ENCODE peak calls at places on chromosomes 11 and 22, in eight cellular contexts. One of them, this sample, is unnamed.

GRCh38 chr22:30079952-30080533 is at the start of gene HORMAD2:
- DNase-seq in brain microvascular endothelial cell: peak
- DNase-seq in HCT116: no peak
- DNase-seq in endodermal cell: peak
- DNase-seq in thoracic aorta: no peak
- DNase-seq in pancreas: no peak
- DNase-seq in hepatocyte: peak
- DNase-seq in fibroblast of lung: peak
- DNase-seq in this sample: no peak

GRCh38 chr11:108748971-108749370 is 84.1 kb downstream of the DDX10 start:
- DNase-seq in brain microvascular endothelial cell: peak
- DNase-seq in HCT116: no peak
- DNase-seq in endodermal cell: no peak
- DNase-seq in thoracic aorta: no peak
- DNase-seq in pancreas: no peak
- DNase-seq in hepatocyte: no peak
- DNase-seq in fibroblast of lung: no peak
- DNase-seq in this sample: no peak

GRCh38 chr11:94141511-94142307 is 13.1 kb downstream of the PANX1 start:
- DNase-seq in brain microvascular endothelial cell: no peak
- DNase-seq in HCT116: no peak
- DNase-seq in endodermal cell: peak
- DNase-seq in thoracic aorta: no peak
- DNase-seq in pancreas: no peak
- DNase-seq in hepatocyte: no peak
- DNase-seq in fibroblast of lung: no peak
- DNase-seq in this sample: no peak

GRCh38 chr11:76212086-76213035 is 6.1 kb upstream of the WNT11 start:
- DNase-seq in brain microvascular endothelial cell: no peak
- DNase-seq in HCT116: no peak
- DNase-seq in endodermal cell: no peak
- DNase-seq in thoracic aorta: no peak
- DNase-seq in pancreas: no peak
- DNase-seq in hepatocyte: no peak
- DNase-seq in fibroblast of lung: no peak
- DNase-seq in this sample: no peak

GRCh38 chr11:126137146-126137545 is 74.3 kb downstream of the RPUSD4 start:
- DNase-seq in brain microvascular endothelial cell: no peak
- DNase-seq in HCT116: no peak
- DNase-seq in endodermal cell: no peak
- DNase-seq in thoracic aorta: no peak
- DNase-seq in pancreas: no peak
- DNase-seq in hepatocyte: no peak
- DNase-seq in fibroblast of lung: no peak
- DNase-seq in this sample: no peak

GRCh38 chr22:20420157-20420842 is 17.3 kb downstream of the SCARF2 start:
- DNase-seq in brain microvascular endothelial cell: no peak
- DNase-seq in HCT116: no peak
- DNase-seq in endodermal cell: no peak
- DNase-seq in thoracic aorta: no peak
- DNase-seq in pancreas: no peak
- DNase-seq in hepatocyte: no peak
- DNase-seq in fibroblast of lung: no peak
- DNase-seq in this sample: no peak

GRCh38 chr11:105130189-105130813 is 9.3 kb downstream of the CARD18 start:
- DNase-seq in brain microvascular endothelial cell: no peak
- DNase-seq in HCT116: no peak
- DNase-seq in endodermal cell: no peak
- DNase-seq in thoracic aorta: no peak
- DNase-seq in pancreas: no peak
- DNase-seq in hepatocyte: no peak
- DNase-seq in fibroblast of lung: no peak
- DNase-seq in this sample: no peak

GRCh38 chr11:73334244-73335203 is 26.4 kb downstream of the ARHGEF17 start:
- DNase-seq in brain microvascular endothelial cell: peak
- DNase-seq in HCT116: peak
- DNase-seq in endodermal cell: peak
- DNase-seq in thoracic aorta: peak
- DNase-seq in pancreas: no peak
- DNase-seq in hepatocyte: peak
- DNase-seq in fibroblast of lung: peak
- DNase-seq in this sample: no peak

GRCh38 chr11:64869571-64870175 is 8.7 kb downstream of the EHD1 start:
- DNase-seq in brain microvascular endothelial cell: no peak
- DNase-seq in HCT116: no peak
- DNase-seq in endodermal cell: peak
- DNase-seq in thoracic aorta: no peak
- DNase-seq in pancreas: no peak
- DNase-seq in hepatocyte: no peak
- DNase-seq in fibroblast of lung: no peak
- DNase-seq in this sample: no peak

GRCh38 chr11:15150507-15150906 is 35.8 kb downstream of the INSC start:
- DNase-seq in brain microvascular endothelial cell: no peak
- DNase-seq in HCT116: no peak
- DNase-seq in endodermal cell: no peak
- DNase-seq in thoracic aorta: no peak
- DNase-seq in pancreas: no peak
- DNase-seq in hepatocyte: no peak
- DNase-seq in fibroblast of lung: no peak
- DNase-seq in this sample: no peak

GRCh38 chr22:50569041-50569459 is 6.3 kb upstream of the SYCE3 start:
- DNase-seq in brain microvascular endothelial cell: no peak
- DNase-seq in HCT116: no peak
- DNase-seq in endodermal cell: no peak
- DNase-seq in thoracic aorta: no peak
- DNase-seq in pancreas: peak
- DNase-seq in hepatocyte: peak
- DNase-seq in fibroblast of lung: no peak
- DNase-seq in this sample: peak

GRCh38 chr11:19181673-19182261 is 20.0 kb downstream of the CSRP3 start:
- DNase-seq in brain microvascular endothelial cell: no peak
- DNase-seq in HCT116: no peak
- DNase-seq in endodermal cell: no peak
- DNase-seq in thoracic aorta: no peak
- DNase-seq in pancreas: no peak
- DNase-seq in hepatocyte: no peak
- DNase-seq in fibroblast of lung: no peak
- DNase-seq in this sample: no peak

GRCh38 chr11:17611049-17611448 is 64.0 kb downstream of the OTOG start:
- DNase-seq in brain microvascular endothelial cell: no peak
- DNase-seq in HCT116: no peak
- DNase-seq in endodermal cell: no peak
- DNase-seq in thoracic aorta: no peak
- DNase-seq in pancreas: no peak
- DNase-seq in hepatocyte: no peak
- DNase-seq in fibroblast of lung: no peak
- DNase-seq in this sample: no peak

GRCh38 chr11:82046778-82047177 is 686.9 kb downstream of the FAM181B start:
- DNase-seq in brain microvascular endothelial cell: peak
- DNase-seq in HCT116: no peak
- DNase-seq in endodermal cell: no peak
- DNase-seq in thoracic aorta: no peak
- DNase-seq in pancreas: no peak
- DNase-seq in hepatocyte: peak
- DNase-seq in fibroblast of lung: peak
- DNase-seq in this sample: no peak

GRCh38 chr22:46057762-46058420 is 80.9 kb upstream of the WNT7B start:
- DNase-seq in brain microvascular endothelial cell: no peak
- DNase-seq in HCT116: no peak
- DNase-seq in endodermal cell: peak
- DNase-seq in thoracic aorta: no peak
- DNase-seq in pancreas: peak
- DNase-seq in hepatocyte: no peak
- DNase-seq in fibroblast of lung: peak
- DNase-seq in this sample: peak
- H3K4me3 ChIP-seq in brain microvascular endothelial cell: no peak
- H3K4me3 ChIP-seq in HCT116: no peak
- H3K4me3 ChIP-seq in endodermal cell: no peak
- H3K4me3 ChIP-seq in thoracic aorta: peak
- H3K4me3 ChIP-seq in pancreas: peak
- H3K4me3 ChIP-seq in hepatocyte: no peak
- H3K4me3 ChIP-seq in fibroblast of lung: peak
- H3K4me3 ChIP-seq in this sample: no peak

GRCh38 chr11:117814766-117815261 is 9.7 kb downstream of the FXYD2 start:
- DNase-seq in brain microvascular endothelial cell: no peak
- DNase-seq in HCT116: no peak
- DNase-seq in endodermal cell: peak
- DNase-seq in thoracic aorta: no peak
- DNase-seq in pancreas: peak
- DNase-seq in hepatocyte: peak
- DNase-seq in fibroblast of lung: no peak
- DNase-seq in this sample: peak
- H3K27ac ChIP-seq in brain microvascular endothelial cell: no peak
- H3K27ac ChIP-seq in HCT116: no peak
- H3K27ac ChIP-seq in endodermal cell: peak
- H3K27ac ChIP-seq in thoracic aorta: no peak
- H3K27ac ChIP-seq in pancreas: peak
- H3K27ac ChIP-seq in hepatocyte: peak
- H3K27ac ChIP-seq in fibroblast of lung: no peak
- H3K27ac ChIP-seq in this sample: peak

GRCh38 chr11:95414217-95414616 is 183.2 kb upstream of the SESN3 start:
- DNase-seq in brain microvascular endothelial cell: no peak
- DNase-seq in HCT116: no peak
- DNase-seq in endodermal cell: no peak
- DNase-seq in thoracic aorta: no peak
- DNase-seq in pancreas: no peak
- DNase-seq in hepatocyte: no peak
- DNase-seq in fibroblast of lung: no peak
- DNase-seq in this sample: no peak

GRCh38 chr11:95415837-95416288 is 184.9 kb upstream of the SESN3 start:
- DNase-seq in brain microvascular endothelial cell: no peak
- DNase-seq in HCT116: no peak
- DNase-seq in endodermal cell: no peak
- DNase-seq in thoracic aorta: no peak
- DNase-seq in pancreas: no peak
- DNase-seq in hepatocyte: peak
- DNase-seq in fibroblast of lung: no peak
- DNase-seq in this sample: no peak

GRCh38 chr11:95418916-95419315 is 187.9 kb upstream of the SESN3 start:
- DNase-seq in brain microvascular endothelial cell: no peak
- DNase-seq in HCT116: no peak
- DNase-seq in endodermal cell: no peak
- DNase-seq in thoracic aorta: no peak
- DNase-seq in pancreas: no peak
- DNase-seq in hepatocyte: no peak
- DNase-seq in fibroblast of lung: no peak
- DNase-seq in this sample: no peak

GRCh38 chr11:95419915-95420314 is 188.9 kb upstream of the SESN3 start:
- DNase-seq in brain microvascular endothelial cell: peak
- DNase-seq in HCT116: no peak
- DNase-seq in endodermal cell: no peak
- DNase-seq in thoracic aorta: no peak
- DNase-seq in pancreas: no peak
- DNase-seq in hepatocyte: peak
- DNase-seq in fibroblast of lung: peak
- DNase-seq in this sample: no peak

DNA sequence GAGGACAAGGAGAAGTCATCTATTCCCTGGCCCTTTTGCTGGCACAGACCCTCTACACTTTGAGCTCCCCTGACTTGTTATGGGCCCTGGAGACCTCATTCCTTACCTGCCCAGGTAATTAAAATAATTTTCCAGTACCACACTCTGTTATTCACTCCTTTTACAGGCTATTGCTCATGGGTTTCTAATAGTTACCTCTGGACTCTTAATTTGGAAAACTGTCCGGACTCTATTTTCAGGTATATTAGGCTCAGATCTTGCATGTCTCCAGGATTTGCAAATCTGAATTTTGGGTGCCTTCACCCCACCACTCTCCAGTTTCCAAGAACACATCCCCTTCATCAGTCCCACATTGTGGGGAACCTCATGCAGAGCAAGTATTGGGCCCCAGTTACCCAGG is 186.8 kb upstream of the SESN3 start:
- DNase-seq in brain microvascular endothelial cell: no peak
- DNase-seq in HCT116: no peak
- DNase-seq in endodermal cell: no peak
- DNase-seq in thoracic aorta: no peak
- DNase-seq in pancreas: no peak
- DNase-seq in hepatocyte: no peak
- DNase-seq in fibroblast of lung: no peak
- DNase-seq in this sample: no peak
- H3K4me3 ChIP-seq in brain microvascular endothelial cell: no peak
- H3K4me3 ChIP-seq in HCT116: no peak
- H3K4me3 ChIP-seq in endodermal cell: no peak
- H3K4me3 ChIP-seq in thoracic aorta: no peak
- H3K4me3 ChIP-seq in pancreas: no peak
- H3K4me3 ChIP-seq in hepatocyte: no peak
- H3K4me3 ChIP-seq in fibroblast of lung: no peak
- H3K4me3 ChIP-seq in this sample: no peak

GRCh38 chr11:128732471-128733277 is 38.8 kb downstream of the FLI1 start:
- DNase-seq in brain microvascular endothelial cell: no peak
- DNase-seq in HCT116: no peak
- DNase-seq in endodermal cell: no peak
- DNase-seq in thoracic aorta: no peak
- DNase-seq in pancreas: no peak
- DNase-seq in hepatocyte: no peak
- DNase-seq in fibroblast of lung: no peak
- DNase-seq in this sample: no peak

GRCh38 chr11:128734439-128735224 is 40.8 kb downstream of the FLI1 start:
- DNase-seq in brain microvascular endothelial cell: no peak
- DNase-seq in HCT116: no peak
- DNase-seq in endodermal cell: no peak
- DNase-seq in thoracic aorta: no peak
- DNase-seq in pancreas: no peak
- DNase-seq in hepatocyte: no peak
- DNase-seq in fibroblast of lung: no peak
- DNase-seq in this sample: no peak

GRCh38 chr11:128735935-128736610 is 42.2 kb downstream of the FLI1 start:
- DNase-seq in brain microvascular endothelial cell: no peak
- DNase-seq in HCT116: no peak
- DNase-seq in endodermal cell: peak
- DNase-seq in thoracic aorta: no peak
- DNase-seq in pancreas: no peak
- DNase-seq in hepatocyte: no peak
- DNase-seq in fibroblast of lung: no peak
- DNase-seq in this sample: no peak

GRCh38 chr11:128731041-128731663 is 37.3 kb downstream of the FLI1 start:
- DNase-seq in brain microvascular endothelial cell: no peak
- DNase-seq in HCT116: no peak
- DNase-seq in endodermal cell: no peak
- DNase-seq in thoracic aorta: no peak
- DNase-seq in pancreas: no peak
- DNase-seq in hepatocyte: no peak
- DNase-seq in fibroblast of lung: no peak
- DNase-seq in this sample: no peak

DNA sequence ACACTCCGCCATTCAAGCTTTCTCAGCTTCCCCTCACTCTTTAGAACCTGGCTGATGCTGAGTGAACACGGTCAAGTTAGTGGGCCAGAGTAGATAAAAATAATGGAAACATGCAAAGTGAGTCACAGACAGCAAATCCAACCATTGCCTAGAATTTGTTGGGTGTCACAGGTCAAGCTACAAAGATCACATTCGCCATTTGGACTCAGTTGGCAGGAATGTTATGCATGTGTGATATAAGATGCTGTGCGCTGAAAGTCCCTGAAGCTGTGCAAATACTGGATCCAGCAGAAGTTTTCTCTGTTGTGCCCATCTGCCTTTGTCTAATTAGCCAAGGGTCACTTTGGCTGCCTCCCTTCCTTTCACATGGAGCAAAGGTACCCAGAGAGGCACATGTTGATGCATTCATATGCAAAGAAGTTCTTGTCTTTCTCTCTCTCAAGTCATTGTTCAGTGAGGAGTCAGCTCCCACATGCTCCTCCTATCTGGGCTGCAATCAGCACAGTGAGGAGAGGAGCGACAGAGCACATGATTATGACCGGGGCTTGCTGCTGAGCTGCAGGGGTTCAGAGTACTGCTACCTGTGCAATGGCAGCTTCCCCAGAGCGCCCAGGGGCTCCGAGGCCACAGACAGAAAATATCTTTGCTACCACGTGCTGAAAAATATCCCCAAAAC is 39.7 kb downstream of the FLI1 start:
- DNase-seq in brain microvascular endothelial cell: peak
- DNase-seq in HCT116: no peak
- DNase-seq in endodermal cell: peak
- DNase-seq in thoracic aorta: no peak
- DNase-seq in pancreas: no peak
- DNase-seq in hepatocyte: no peak
- DNase-seq in fibroblast of lung: peak
- DNase-seq in this sample: no peak
- H3K27ac ChIP-seq in brain microvascular endothelial cell: peak
- H3K27ac ChIP-seq in HCT116: no peak
- H3K27ac ChIP-seq in endodermal cell: peak
- H3K27ac ChIP-seq in thoracic aorta: no peak
- H3K27ac ChIP-seq in pancreas: no peak
- H3K27ac ChIP-seq in hepatocyte: no peak
- H3K27ac ChIP-seq in fibroblast of lung: no peak
- H3K27ac ChIP-seq in this sample: no peak